ENCODE peak calls at places on chromosome 3, in seven cellular contexts. One of them, this sample, is unnamed.

GRCh38 chr3:172132721-172133311 is 93.4 kb downstream of the FNDC3B start:
- DNase-seq in uterus: no peak
- DNase-seq in AG04450: no peak
- DNase-seq in breast epithelium: no peak
- DNase-seq in H9: no peak
- DNase-seq in cardiac fibroblast: no peak
- DNase-seq in WTC11: no peak
- DNase-seq in this sample: no peak

GRCh38 chr3:150319900-150320299 is 88.2 kb upstream of the TSC22D2 start:
- DNase-seq in uterus: no peak
- DNase-seq in AG04450: peak; percentile 83
- DNase-seq in breast epithelium: no peak
- DNase-seq in H9: no peak
- DNase-seq in cardiac fibroblast: peak; percentile 98
- DNase-seq in WTC11: no peak
- DNase-seq in this sample: peak; percentile 81

GRCh38 chr3:194102436-194102835 is 33.5 kb upstream of the HES1 start:
- DNase-seq in uterus: no peak
- DNase-seq in AG04450: no peak
- DNase-seq in breast epithelium: no peak
- DNase-seq in H9: no peak
- DNase-seq in cardiac fibroblast: no peak
- DNase-seq in WTC11: no peak
- DNase-seq in this sample: no peak

GRCh38 chr3:135736740-135737139 is 228.8 kb upstream of the PPP2R3A start:
- DNase-seq in uterus: no peak
- DNase-seq in AG04450: no peak
- DNase-seq in breast epithelium: no peak
- DNase-seq in H9: peak; percentile 76
- DNase-seq in cardiac fibroblast: peak; percentile 1
- DNase-seq in WTC11: peak; percentile 76
- DNase-seq in this sample: no peak

GRCh38 chr3:161558256-161558655 is 61.6 kb downstream of the OTOL1 start:
- DNase-seq in uterus: no peak
- DNase-seq in AG04450: no peak
- DNase-seq in breast epithelium: no peak
- DNase-seq in H9: no peak
- DNase-seq in cardiac fibroblast: no peak
- DNase-seq in WTC11: no peak
- DNase-seq in this sample: no peak

GRCh38 chr3:122642935-122643334 is 37.7 kb upstream of the PARP14 start:
- DNase-seq in uterus: no peak
- DNase-seq in AG04450: no peak
- DNase-seq in breast epithelium: no peak
- DNase-seq in H9: no peak
- DNase-seq in cardiac fibroblast: no peak
- DNase-seq in WTC11: no peak
- DNase-seq in this sample: no peak

GRCh38 chr3:146044046-146044445 is 116.9 kb downstream of the PLOD2 start:
- DNase-seq in uterus: no peak
- DNase-seq in AG04450: no peak
- DNase-seq in breast epithelium: no peak
- DNase-seq in H9: no peak
- DNase-seq in cardiac fibroblast: peak; percentile 53
- DNase-seq in WTC11: no peak
- DNase-seq in this sample: no peak

GRCh38 chr3:52041118-52041847 is 15.1 kb downstream of the DUSP7 start:
- DNase-seq in uterus: no peak
- DNase-seq in AG04450: no peak
- DNase-seq in breast epithelium: no peak
- DNase-seq in H9: peak; percentile 55
- DNase-seq in cardiac fibroblast: no peak
- DNase-seq in WTC11: peak; percentile 41
- DNase-seq in this sample: no peak

GRCh38 chr3:31288641-31289100 is 244.1 kb upstream of the STT3B start:
- DNase-seq in uterus: peak; percentile 69
- DNase-seq in AG04450: peak; percentile 13
- DNase-seq in breast epithelium: no peak
- DNase-seq in H9: peak; percentile 53
- DNase-seq in cardiac fibroblast: peak; percentile 66
- DNase-seq in WTC11: peak; percentile 29
- DNase-seq in this sample: no peak

GRCh38 chr3:9251055-9251786 is 1.8 kb upstream of the SRGAP3 start:
- DNase-seq in uterus: no peak
- DNase-seq in AG04450: no peak
- DNase-seq in breast epithelium: no peak
- DNase-seq in H9: peak; percentile 22
- DNase-seq in cardiac fibroblast: no peak
- DNase-seq in WTC11: no peak
- DNase-seq in this sample: no peak

GRCh38 chr3:58566398-58567250 is 10.6 kb downstream of the FAM107A start:
- DNase-seq in uterus: no peak
- DNase-seq in AG04450: no peak
- DNase-seq in breast epithelium: no peak
- DNase-seq in H9: peak; percentile 25
- DNase-seq in cardiac fibroblast: no peak
- DNase-seq in WTC11: no peak
- DNase-seq in this sample: no peak

GRCh38 chr3:107208100-107208499 is 169.1 kb upstream of the CCDC54 start:
- DNase-seq in uterus: peak; percentile 72
- DNase-seq in AG04450: peak; percentile 95
- DNase-seq in breast epithelium: no peak
- DNase-seq in H9: no peak
- DNase-seq in cardiac fibroblast: peak; percentile 98
- DNase-seq in WTC11: no peak
- DNase-seq in this sample: peak; percentile 84

GRCh38 chr3:197878427-197878826 is 71.6 kb upstream of the RPL35A start:
- DNase-seq in uterus: no peak
- DNase-seq in AG04450: no peak
- DNase-seq in breast epithelium: no peak
- DNase-seq in H9: no peak
- DNase-seq in cardiac fibroblast: no peak
- DNase-seq in WTC11: no peak
- DNase-seq in this sample: no peak

GRCh38 chr3:66348696-66349095 is 127.9 kb downstream of the SLC25A26 start:
- DNase-seq in uterus: no peak
- DNase-seq in AG04450: no peak
- DNase-seq in breast epithelium: no peak
- DNase-seq in H9: no peak
- DNase-seq in cardiac fibroblast: peak; percentile 46
- DNase-seq in WTC11: no peak
- DNase-seq in this sample: no peak

GRCh38 chr3:142489572-142490323 is 41.9 kb upstream of the XRN1 start:
- DNase-seq in uterus: no peak
- DNase-seq in AG04450: peak; percentile 1
- DNase-seq in breast epithelium: no peak
- DNase-seq in H9: no peak
- DNase-seq in cardiac fibroblast: peak; percentile 17
- DNase-seq in WTC11: no peak
- DNase-seq in this sample: no peak

GRCh38 chr3:185968168-185968567 is 30.4 kb upstream of the TRA2B start:
- DNase-seq in uterus: no peak
- DNase-seq in AG04450: no peak
- DNase-seq in breast epithelium: no peak
- DNase-seq in H9: no peak
- DNase-seq in cardiac fibroblast: no peak
- DNase-seq in WTC11: no peak
- DNase-seq in this sample: no peak

GRCh38 chr3:33658971-33659848 is 58.8 kb downstream of the CLASP2 start:
- DNase-seq in uterus: peak; percentile 54
- DNase-seq in AG04450: peak; percentile 57
- DNase-seq in breast epithelium: peak; percentile 56
- DNase-seq in H9: peak; percentile 78
- DNase-seq in cardiac fibroblast: peak; percentile 68
- DNase-seq in WTC11: peak; percentile 62
- DNase-seq in this sample: no peak

GRCh38 chr3:110608566-110608965 is 463.1 kb upstream of the NECTIN3 start:
- DNase-seq in uterus: no peak
- DNase-seq in AG04450: no peak
- DNase-seq in breast epithelium: no peak
- DNase-seq in H9: no peak
- DNase-seq in cardiac fibroblast: peak; percentile 65
- DNase-seq in WTC11: no peak
- DNase-seq in this sample: no peak

GRCh38 chr3:185149591-185149990 is 3.3 kb downstream of the C3orf70 start:
- DNase-seq in uterus: no peak
- DNase-seq in AG04450: no peak
- DNase-seq in breast epithelium: no peak
- DNase-seq in H9: no peak
- DNase-seq in cardiac fibroblast: no peak
- DNase-seq in WTC11: no peak
- DNase-seq in this sample: no peak

GRCh38 chr3:69763458-69763857 is 24.2 kb downstream of the MITF start:
- DNase-seq in uterus: peak; percentile 52
- DNase-seq in AG04450: no peak
- DNase-seq in breast epithelium: no peak
- DNase-seq in H9: no peak
- DNase-seq in cardiac fibroblast: no peak
- DNase-seq in WTC11: no peak
- DNase-seq in this sample: no peak

GRCh38 chr3:89116486-89116885 is 9.1 kb downstream of the EPHA3 start:
- DNase-seq in uterus: no peak
- DNase-seq in AG04450: no peak
- DNase-seq in breast epithelium: no peak
- DNase-seq in H9: no peak
- DNase-seq in cardiac fibroblast: no peak
- DNase-seq in WTC11: no peak
- DNase-seq in this sample: no peak

GRCh38 chr3:89113344-89113743 is 5.9 kb downstream of the EPHA3 start:
- DNase-seq in uterus: no peak
- DNase-seq in AG04450: no peak
- DNase-seq in breast epithelium: no peak
- DNase-seq in H9: no peak
- DNase-seq in cardiac fibroblast: no peak
- DNase-seq in WTC11: no peak
- DNase-seq in this sample: no peak

GRCh38 chr3:89114841-89115223 is 7.4 kb downstream of the EPHA3 start:
- DNase-seq in uterus: no peak
- DNase-seq in AG04450: no peak
- DNase-seq in breast epithelium: no peak
- DNase-seq in H9: no peak
- DNase-seq in cardiac fibroblast: no peak
- DNase-seq in WTC11: no peak
- DNase-seq in this sample: no peak

DNA sequence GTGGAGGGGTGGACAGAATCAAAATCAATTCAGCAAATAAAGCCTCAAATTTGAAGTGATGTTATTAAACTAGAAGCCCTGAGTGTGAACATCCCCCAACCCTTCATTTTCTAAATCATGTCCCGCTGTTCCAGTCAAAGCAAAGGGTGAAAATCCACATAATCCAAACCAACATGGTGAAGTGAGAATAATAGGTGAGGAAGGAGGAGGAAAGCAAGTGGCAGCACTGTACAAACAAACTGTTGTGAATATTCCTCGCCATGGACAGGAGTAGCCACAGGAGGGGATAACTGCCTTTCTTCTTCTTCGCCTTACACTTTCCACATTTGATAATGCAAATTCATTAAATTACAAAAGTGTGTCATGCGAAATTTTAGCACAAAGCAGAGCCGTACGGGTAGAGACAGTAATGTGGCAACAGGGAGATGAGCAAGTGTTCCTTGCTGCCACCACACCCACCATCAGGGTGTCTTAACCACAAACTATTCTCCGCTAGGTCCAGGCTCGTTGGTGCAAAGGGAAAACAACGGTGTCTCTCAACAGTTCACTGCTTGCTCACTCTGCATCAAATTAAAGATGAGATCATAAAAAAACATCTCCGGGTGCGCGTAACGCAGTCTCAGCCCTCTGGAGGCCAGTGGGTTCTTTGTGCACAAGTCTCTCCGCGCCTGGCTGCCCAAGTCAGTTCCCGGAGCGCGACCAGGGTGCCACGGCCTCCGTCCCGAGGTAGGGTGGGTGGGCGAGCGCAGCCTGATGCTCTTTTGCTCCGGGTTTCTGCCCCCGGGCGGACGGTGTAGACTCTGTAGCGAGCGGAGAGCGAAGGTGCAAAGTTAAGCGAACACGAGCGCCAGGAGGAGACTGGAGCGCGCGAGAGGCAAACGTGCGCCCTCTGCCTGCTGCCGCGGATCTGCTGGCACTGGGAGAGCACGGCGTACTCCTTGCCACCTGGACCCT is 6.7 kb downstream of the EPHA3 start:
- DNase-seq in uterus: peak; percentile 43
- DNase-seq in AG04450: no peak
- DNase-seq in breast epithelium: peak; percentile 55
- DNase-seq in H9: peak; percentile 92
- DNase-seq in cardiac fibroblast: peak; percentile 74
- DNase-seq in WTC11: peak; percentile 89
- DNase-seq in this sample: no peak
- TF ChIP-seq CTCF in uterus: peak; percentile 23
- TF ChIP-seq CTCF in AG04450: peak; percentile 68
- TF ChIP-seq CTCF in breast epithelium: no peak
- TF ChIP-seq CTCF in H9: peak; percentile 94
- TF ChIP-seq CTCF in cardiac fibroblast: peak; percentile 61
- TF ChIP-seq CTCF in WTC11: peak; percentile 62
- TF ChIP-seq CTCF in this sample: peak; percentile 78

GRCh38 chr3:47882338-47882737 is 79.4 kb downstream of the DHX30 start:
- DNase-seq in uterus: no peak
- DNase-seq in AG04450: no peak
- DNase-seq in breast epithelium: no peak
- DNase-seq in H9: no peak
- DNase-seq in cardiac fibroblast: no peak
- DNase-seq in WTC11: no peak
- DNase-seq in this sample: no peak
- TF ChIP-seq CTCF in uterus: no peak
- TF ChIP-seq CTCF in AG04450: no peak
- TF ChIP-seq CTCF in breast epithelium: no peak
- TF ChIP-seq CTCF in H9: no peak
- TF ChIP-seq CTCF in cardiac fibroblast: peak; percentile 3
- TF ChIP-seq CTCF in WTC11: no peak
- TF ChIP-seq CTCF in this sample: no peak

GRCh38 chr3:179415377-179415776 is 35.9 kb downstream of the GNB4 start:
- DNase-seq in uterus: no peak
- DNase-seq in AG04450: no peak
- DNase-seq in breast epithelium: no peak
- DNase-seq in H9: no peak
- DNase-seq in cardiac fibroblast: no peak
- DNase-seq in WTC11: no peak
- DNase-seq in this sample: no peak

GRCh38 chr3:179414804-179415203 is 36.5 kb downstream of the GNB4 start:
- DNase-seq in uterus: no peak
- DNase-seq in AG04450: no peak
- DNase-seq in breast epithelium: no peak
- DNase-seq in H9: no peak
- DNase-seq in cardiac fibroblast: no peak
- DNase-seq in WTC11: no peak
- DNase-seq in this sample: no peak

GRCh38 chr3:179410999-179411398 is 40.3 kb downstream of the GNB4 start:
- DNase-seq in uterus: no peak
- DNase-seq in AG04450: no peak
- DNase-seq in breast epithelium: no peak
- DNase-seq in H9: no peak
- DNase-seq in cardiac fibroblast: no peak
- DNase-seq in WTC11: no peak
- DNase-seq in this sample: no peak

GRCh38 chr3:179410317-179410716 is 41.0 kb downstream of the GNB4 start:
- DNase-seq in uterus: no peak
- DNase-seq in AG04450: no peak
- DNase-seq in breast epithelium: no peak
- DNase-seq in H9: no peak
- DNase-seq in cardiac fibroblast: peak; percentile 26
- DNase-seq in WTC11: no peak
- DNase-seq in this sample: no peak
- TF ChIP-seq CTCF in uterus: no peak
- TF ChIP-seq CTCF in AG04450: peak; percentile 6
- TF ChIP-seq CTCF in breast epithelium: no peak
- TF ChIP-seq CTCF in H9: no peak
- TF ChIP-seq CTCF in cardiac fibroblast: no peak
- TF ChIP-seq CTCF in WTC11: no peak
- TF ChIP-seq CTCF in this sample: no peak

GRCh38 chr3:84077479-84077878 is 881.3 kb upstream of the CADM2 start:
- DNase-seq in uterus: no peak
- DNase-seq in AG04450: no peak
- DNase-seq in breast epithelium: no peak
- DNase-seq in H9: no peak
- DNase-seq in cardiac fibroblast: no peak
- DNase-seq in WTC11: no peak
- DNase-seq in this sample: no peak
- TF ChIP-seq CTCF in uterus: no peak
- TF ChIP-seq CTCF in AG04450: peak; percentile 48
- TF ChIP-seq CTCF in breast epithelium: no peak
- TF ChIP-seq CTCF in H9: peak; percentile 66
- TF ChIP-seq CTCF in cardiac fibroblast: no peak
- TF ChIP-seq CTCF in WTC11: peak; percentile 47
- TF ChIP-seq CTCF in this sample: no peak

This sample was measured in AG09319.